ENCODE peak calls at places on chromosomes 2 and 18, in five cellular contexts. I is IMR-90, A is aorta, M is H9, C is endodermal cell. X is an unnamed sample.

GRCh38 chr2:20473128-20473527 is 26.3 kb downstream of the RHOB start:
- DNase-seq in I (no peak), A (no peak), M (no peak), C (no peak), X (peak)

GRCh38 chr2:49332415-49332814 is 178.1 kb upstream of the FSHR start:
- DNase-seq in I (no peak), A (no peak), M (no peak), C (no peak), X (no peak)

GRCh38 chr2:218180728-218181127 is 14.0 kb upstream of the CXCR1 start:
- DNase-seq in I (no peak), A (no peak), M (no peak), C (no peak), X (no peak)

GRCh38 chr2:26805241-26805676 is 19.4 kb downstream of the CENPA start:
- DNase-seq in I (peak), A (no peak), M (no peak), C (no peak), X (no peak)

GRCh38 chr2:46770622-46771021 is 145.0 kb downstream of the MCFD2 start:
- DNase-seq in I (peak), A (no peak), M (no peak), C (no peak), X (no peak)

GRCh38 chr2:193841389-193842150 is 1646.8 kb upstream of the TMEFF2 start:
- DNase-seq in I (no peak), A (no peak), M (no peak), C (no peak), X (no peak)

GRCh38 chr2:140863713-140864112 is 1267.1 kb downstream of the LRP1B start:
- DNase-seq in I (peak), A (no peak), M (no peak), C (no peak), X (no peak)

GRCh38 chr2:105427485-105427884 is 28.6 kb upstream of the FHL2 start:
- DNase-seq in I (no peak), A (no peak), M (no peak), C (no peak), X (no peak)

GRCh38 chr2:186695081-186695756 is 1.4 kb downstream of the FAM171B start:
- DNase-seq in I (peak), A (no peak), M (no peak), C (no peak), X (peak)

GRCh38 chr2:25215948-25216679 is 47.7 kb upstream of the POMC start:
- DNase-seq in I (no peak), A (peak), M (peak), C (peak), X (no peak)

GRCh38 chr2:142937347-142937746 is 59.9 kb downstream of the KYNU start:
- DNase-seq in I (no peak), A (no peak), M (no peak), C (no peak), X (no peak)

GRCh38 chr18:50432915-50433314 is 58.1 kb downstream of the SKA1 start:
- DNase-seq in I (no peak), A (no peak), M (no peak), C (no peak), X (no peak)

GRCh38 chr2:43065036-43065435 is 161.4 kb downstream of the ZFP36L2 start:
- DNase-seq in I (no peak), A (peak), M (no peak), C (no peak), X (no peak)

GRCh38 chr2:160085662-160086061 is 23.2 kb upstream of the PLA2R1 start:
- DNase-seq in I (no peak), A (no peak), M (no peak), C (no peak), X (no peak)

GRCh38 chr2:74872310-74872923 is 38.5 kb downstream of the HK2 start:
- DNase-seq in I (peak), A (no peak), M (no peak), C (no peak), X (no peak)

GRCh38 chr2:17600805-17601204 is 60.3 kb downstream of the VSNL1 start:
- DNase-seq in I (no peak), A (no peak), M (no peak), C (peak), X (no peak)

GRCh38 chr2:172215172-172215935 is 112.7 kb upstream of the DLX2 start:
- DNase-seq in I (peak), A (no peak), M (no peak), C (no peak), X (no peak)

GRCh38 chr2:37856101-37856751 is 68.9 kb upstream of the RMDN2 start:
- DNase-seq in I (no peak), A (no peak), M (no peak), C (no peak), X (no peak)

GRCh38 chr2:138223321-138223720 is 259.0 kb downstream of the HNMT start:
- DNase-seq in I (no peak), A (no peak), M (no peak), C (no peak), X (no peak)

GRCh38 chr2:227545990-227546389 is 52.7 kb upstream of the SCYGR2 start:
- DNase-seq in I (no peak), A (peak), M (peak), C (peak), X (no peak)

GRCh38 chr2:131064589-131065232 is 28.5 kb downstream of the FAM168B start:
- DNase-seq in I (no peak), A (no peak), M (no peak), C (no peak), X (no peak)

GRCh38 chr2:176781570-176782217 is 430.9 kb upstream of the HNRNPA3 start:
- DNase-seq in I (no peak), A (no peak), M (no peak), C (no peak), X (no peak)

GRCh38 chr18:35592298-35592697 is 10.8 kb downstream of the GALNT1 start:
- DNase-seq in I (no peak), A (no peak), M (no peak), C (no peak), X (no peak)

GRCh38 chr2:66926594-66927112 is 470.5 kb upstream of the ETAA1 start:
- DNase-seq in I (no peak), A (no peak), M (no peak), C (no peak), X (no peak)

GRCh38 chr18:63405986-63406385 is 16.3 kb downstream of the VPS4B start:
- DNase-seq in I (no peak), A (no peak), M (no peak), C (no peak), X (no peak)

GRCh38 chr2:99079226-99079625 is 62.3 kb upstream of the C2orf15 start:
- DNase-seq in I (no peak), A (no peak), M (no peak), C (no peak), X (no peak)

GRCh38 chr2:33477473-33478468 is 1.3 kb downstream of the RASGRP3 start:
- DNase-seq in I (no peak), A (no peak), M (no peak), C (no peak), X (no peak)

GRCh38 chr2:241063587-241063986 is 38.5 kb downstream of the MTERF4 start:
- DNase-seq in I (no peak), A (no peak), M (peak), C (no peak), X (no peak)

GRCh38 chr2:44510246-44510645 is 148.5 kb downstream of the CAMKMT start:
- DNase-seq in I (peak), A (no peak), M (no peak), C (no peak), X (no peak)

GRCh38 chr2:118479020-118479419 is 368.4 kb downstream of the EN1 start:
- DNase-seq in I (no peak), A (no peak), M (no peak), C (peak), X (no peak)

GRCh38 chr2:112831956-112832567 is 4.5 kb downstream of the IL1B start:
- DNase-seq in I (no peak), A (no peak), M (no peak), C (peak), X (no peak)

GRCh38 chr2:10004401-10004800 is 38.9 kb upstream of the KLF11 start:
- DNase-seq in I (no peak), A (peak), M (no peak), C (no peak), X (peak)
- H3K27ac ChIP-seq in I (no peak), A (no peak), M (no peak), C (no peak), X (no peak)

GRCh38 chr2:223800908-223801307 is 36.5 kb downstream of the AP1S3 start:
- DNase-seq in I (no peak), A (no peak), M (no peak), C (no peak), X (no peak)

GRCh38 chr2:223797073-223797472 is 40.3 kb downstream of the AP1S3 start:
- DNase-seq in I (peak), A (no peak), M (no peak), C (no peak), X (no peak)

GRCh38 chr2:223801702-223802101 is 35.7 kb downstream of the AP1S3 start:
- DNase-seq in I (no peak), A (no peak), M (no peak), C (no peak), X (no peak)

GRCh38 chr2:223797811-223798721 is 39.3 kb downstream of the AP1S3 start:
- DNase-seq in I (peak), A (no peak), M (no peak), C (no peak), X (peak)
- H3K27ac ChIP-seq in I (no peak), A (no peak), M (no peak), C (no peak), X (no peak)

DNA sequence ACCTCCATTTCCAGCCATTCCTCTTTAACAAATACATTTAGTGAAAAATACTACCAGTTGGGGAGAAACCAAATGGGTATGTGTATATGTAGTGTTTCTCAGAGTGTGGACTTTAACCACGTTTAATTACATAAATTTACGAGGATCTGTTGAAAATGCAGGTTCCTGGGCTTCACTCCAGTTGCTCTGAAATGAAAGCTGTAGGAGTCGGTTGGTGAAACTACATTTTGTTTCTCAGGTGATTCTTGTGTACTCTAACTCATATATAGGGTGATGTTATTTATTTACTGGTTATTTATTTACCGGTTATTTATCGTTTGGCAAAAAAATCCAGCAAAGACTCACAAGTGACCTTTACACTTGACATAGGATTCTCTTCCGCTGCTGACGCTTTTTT is 401 bp upstream of the TANK start:
- DNase-seq in I (no peak), A (no peak), M (no peak), C (no peak), X (no peak)
- H3K27ac ChIP-seq in I (no peak), A (no peak), M (no peak), C (no peak), X (peak)

GRCh38 chr2:205925373-205926337 is 160.3 kb downstream of the INO80D start:
- DNase-seq in I (peak), A (peak), M (peak), C (peak), X (peak)
- H3K27ac ChIP-seq in I (no peak), A (no peak), M (no peak), C (no peak), X (no peak)